ENCODE peak calls at places on chromosomes 13 and 19, in seven cellular contexts. R is colonic mucosa; F is effector memory CD4-positive, alpha-beta T cell; M is neuronal stem cell; Y is upper lobe of right lung; Q is IMR-90; L is psoas muscle. Z is an unnamed sample.

GRCh38 chr19:51098366-51099069 is 9.7 kb downstream of the CTU1 start:
- DNase-seq in L (no peak), M (no peak), F (peak), Y (peak), R (no peak), Q (no peak), Z (no peak)

GRCh38 chr19:14629557-14629956 is 45.1 kb downstream of the ADGRE3 start:
- DNase-seq in Q (no peak), M (no peak), Y (no peak), L (no peak), F (no peak), R (no peak), Z (no peak)

GRCh38 chr19:53801257-53801656 is 22.9 kb downstream of the NLRP12 start:
- DNase-seq in M (no peak), F (no peak), Y (no peak), R (no peak), L (no peak), Q (no peak), Z (no peak)

GRCh38 chr13:77952276-77952675 is 33.6 kb upstream of the EDNRB start:
- DNase-seq in F (no peak), Q (no peak), L (no peak), M (no peak), R (no peak), Y (no peak), Z (no peak)

GRCh38 chr19:41223431-41224234 is 4.6 kb downstream of the AXL start:
- DNase-seq in Y (no peak), L (peak), F (no peak), M (peak), Q (peak), R (no peak), Z (no peak)

GRCh38 chr13:39779337-39780270 is 124.1 kb downstream of the COG6 start:
- DNase-seq in F (peak), Q (peak), Y (no peak), M (no peak), L (no peak), R (no peak), Z (no peak)

GRCh38 chr13:80469841-80470378 is 129.0 kb upstream of the SPRY2 start:
- DNase-seq in F (no peak), R (peak), L (peak), Q (peak), Y (no peak), M (no peak), Z (no peak)

GRCh38 chr19:18158471-18158870 is 5.5 kb downstream of the PIK3R2 start:
- DNase-seq in M (no peak), R (no peak), Q (no peak), F (no peak), L (no peak), Y (no peak), Z (no peak)

GRCh38 chr19:19109601-19110000 is 28.7 kb downstream of the TMEM161A start:
- DNase-seq in R (no peak), F (no peak), M (no peak), L (no peak), Q (peak), Y (no peak), Z (no peak)

GRCh38 chr19:17332677-17333581 is 1.7 kb downstream of the ANO8 start:
- DNase-seq in Q (peak), L (no peak), Y (no peak), F (no peak), M (no peak), R (no peak), Z (no peak)

GRCh38 chr19:6754136-6754535 is 13.1 kb downstream of the SH2D3A start:
- DNase-seq in Y (peak), L (no peak), F (no peak), M (no peak), Q (no peak), R (no peak), Z (no peak)

GRCh38 chr13:99467764-99468163 is 33.5 kb upstream of the TM9SF2 start:
- DNase-seq in R (no peak), Y (no peak), L (no peak), F (no peak), Q (peak), M (no peak), Z (no peak)

GRCh38 chr13:101474419-101474957 is 22.0 kb downstream of the ITGBL1 start:
- DNase-seq in L (no peak), M (peak), Q (peak), F (no peak), R (no peak), Y (no peak), Z (no peak)

GRCh38 chr19:16062789-16063188 is 13.5 kb upstream of the TPM4 start:
- DNase-seq in M (no peak), Q (no peak), R (peak), Y (peak), F (peak), L (no peak), Z (no peak)

GRCh38 chr19:31391518-31391917 is 42.3 kb upstream of the TSHZ3 start:
- DNase-seq in F (no peak), R (no peak), L (no peak), Y (no peak), M (no peak), Q (no peak), Z (no peak)

GRCh38 chr13:41655997-41656396 is 198.6 kb downstream of the RGCC start:
- DNase-seq in M (no peak), R (no peak), Q (no peak), Y (no peak), L (no peak), F (no peak), Z (no peak)

GRCh38 chr13:112346173-112346898 is 29.8 kb upstream of the SPACA7 start:
- DNase-seq in Q (no peak), F (no peak), M (no peak), L (no peak), R (no peak), Y (no peak), Z (no peak)

GRCh38 chr19:12723643-12724426 is at the start of gene TNPO2:
- DNase-seq in R (peak), F (peak), Y (peak), L (peak), Q (peak), M (peak), Z (no peak)

GRCh38 chr13:73273737-73274136 is 214.9 kb downstream of the KLF5 start:
- DNase-seq in Q (peak), F (no peak), R (no peak), Y (no peak), M (no peak), L (no peak), Z (no peak)

GRCh38 chr13:80901111-80902014 is 560.4 kb upstream of the SPRY2 start:
- DNase-seq in M (no peak), R (no peak), Y (no peak), Q (no peak), F (no peak), L (no peak), Z (no peak)

GRCh38 chr13:54361460-54361859 is 1332.8 kb downstream of the OLFM4 start:
- DNase-seq in Y (no peak), R (no peak), F (no peak), M (no peak), Q (no peak), L (no peak), Z (no peak)

GRCh38 chr13:21043898-21044297 is 17.5 kb downstream of the LATS2 start:
- DNase-seq in L (no peak), F (no peak), R (no peak), Y (no peak), Q (peak), M (no peak), Z (no peak)

GRCh38 chr13:106819413-106820180 is 251.7 kb upstream of the ARGLU1 start:
- DNase-seq in F (no peak), R (no peak), Q (no peak), L (no peak), Y (no peak), M (no peak), Z (no peak)

GRCh38 chr13:20814224-20814910 is 40.6 kb upstream of the EEF1AKMT1 start:
- DNase-seq in R (peak), M (no peak), F (no peak), Y (peak), L (peak), Q (peak), Z (no peak)

GRCh38 chr13:62337109-62337880 is 921.6 kb upstream of the PCDH20 start:
- DNase-seq in M (peak), L (no peak), Y (no peak), R (no peak), F (no peak), Q (no peak), Z (no peak)

GRCh38 chr13:102584423-102584822 is 12.4 kb upstream of the TPP2 start:
- DNase-seq in R (no peak), M (no peak), Y (no peak), F (no peak), L (no peak), Q (no peak), Z (no peak)

GRCh38 chr19:47253467-47253881 is 2.9 kb upstream of the CCDC9 start:
- DNase-seq in L (no peak), R (no peak), F (no peak), Y (no peak), M (no peak), Q (peak), Z (no peak)

GRCh38 chr13:61010358-61010757 is 405.3 kb downstream of the PCDH20 start:
- DNase-seq in Y (no peak), Q (no peak), F (no peak), M (no peak), R (no peak), L (no peak), Z (no peak)

GRCh38 chr19:36605101-36605838 is at the start of gene ZNF382:
- DNase-seq in Y (peak), Q (peak), M (peak), R (peak), L (peak), F (peak), Z (no peak)

GRCh38 chr19:23777216-23777615 is 18.5 kb upstream of the ZNF681 start:
- DNase-seq in Q (no peak), F (no peak), M (no peak), Y (no peak), L (no peak), R (no peak), Z (no peak)

GRCh38 chr13:94346261-94347019 is 133.0 kb downstream of the DCT start:
- DNase-seq in F (no peak), L (no peak), M (no peak), Q (no peak), R (no peak), Y (no peak), Z (no peak)

GRCh38 chr19:14342809-14343208 is 38.4 kb upstream of the ADGRE5 start:
- DNase-seq in F (no peak), L (no peak), R (no peak), M (no peak), Y (no peak), Q (no peak), Z (no peak)

DNA sequence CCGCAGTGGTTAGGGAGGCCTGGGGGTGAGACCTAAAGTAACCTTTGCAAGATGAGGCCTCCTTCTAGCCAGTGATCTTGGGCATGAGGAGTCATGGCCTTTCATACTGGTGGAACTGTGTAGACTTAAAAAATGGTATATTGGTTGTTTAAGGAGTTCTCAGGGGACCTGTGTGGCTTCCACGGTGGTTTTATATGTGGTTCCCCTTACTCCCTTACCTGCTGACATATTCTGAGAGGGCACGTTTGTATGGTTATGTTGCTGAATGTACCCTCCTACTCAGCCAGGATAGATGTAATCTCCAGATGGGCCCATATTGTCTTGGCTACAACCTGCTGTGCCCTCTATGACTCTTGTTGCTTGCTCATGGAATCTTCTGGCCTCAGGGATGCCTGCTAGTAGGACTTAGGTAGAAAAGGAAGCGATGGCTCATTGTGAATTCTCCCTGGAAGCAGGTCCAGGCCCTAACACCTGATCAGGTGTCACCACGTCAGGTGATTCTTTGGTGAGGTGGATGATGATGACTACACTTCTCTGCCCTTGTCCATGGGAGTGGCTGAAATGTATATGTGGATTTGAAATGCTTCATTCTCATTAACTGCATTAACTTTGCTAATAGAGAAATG is 1.8 kb downstream of the ZNF460 start:
- DNase-seq in Y (no peak), M (no peak), L (no peak), Q (no peak), R (no peak), F (no peak), Z (no peak)
- H3K4me3 ChIP-seq in Y (peak), M (no peak), L (peak), Q (no peak), R (no peak), F (no peak), Z (peak)

GRCh38 chr19:42468273-42468796 is 25.6 kb upstream of the CXCL17 start:
- DNase-seq in Q (peak), M (no peak), R (peak), F (no peak), L (no peak), Y (no peak), Z (no peak)
- H3K27ac ChIP-seq in Q (no peak), M (no peak), R (peak), F (no peak), L (no peak), Y (no peak), Z (no peak)

GRCh38 chr13:97433727-97434416 is at the start of gene RAP2A:
- DNase-seq in Q (peak), F (peak), L (peak), Y (peak), R (peak), M (peak), Z (peak)

GRCh38 chr13:97435297-97435682 is 1.3 kb downstream of the RAP2A start:
- DNase-seq in F (no peak), L (no peak), R (no peak), M (no peak), Y (no peak), Q (no peak), Z (no peak)

GRCh38 chr13:97434417-97435296 is 688 bp downstream of the RAP2A start:
- DNase-seq in Q (peak), Y (peak), M (peak), F (peak), R (peak), L (peak), Z (peak)

GRCh38 chr13:97436845-97437244 is 2.9 kb downstream of the RAP2A start:
- DNase-seq in F (no peak), Q (no peak), R (no peak), L (no peak), M (no peak), Y (no peak), Z (no peak)

GRCh38 chr13:97435794-97436193 is 1.8 kb downstream of the RAP2A start:
- DNase-seq in L (no peak), F (no peak), Y (no peak), Q (no peak), M (no peak), R (no peak), Z (no peak)
- H3K4me3 ChIP-seq in L (peak), F (no peak), Y (peak), Q (peak), M (peak), R (peak), Z (peak)

DNA sequence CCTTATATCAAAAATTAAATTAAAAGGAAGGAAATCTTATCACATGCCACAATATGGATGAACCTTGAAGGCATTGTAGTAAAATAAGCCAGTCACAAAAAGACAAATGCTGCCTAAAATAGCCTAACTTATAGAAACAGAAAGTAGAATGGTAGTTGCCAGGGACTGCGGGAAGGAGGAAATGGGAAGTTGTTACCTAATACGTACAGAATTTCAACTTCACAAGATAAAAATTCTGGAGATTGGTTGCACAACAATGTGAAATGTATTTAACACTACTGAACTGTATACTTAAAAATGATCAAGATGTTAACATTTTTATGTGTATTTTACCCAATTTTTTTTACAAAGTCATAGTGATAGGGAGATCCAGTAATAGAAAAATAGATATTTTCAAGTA is 10.2 kb upstream of the N4BP2L2 start:
- DNase-seq in F (no peak), Q (peak), Y (no peak), R (no peak), L (no peak), M (no peak), Z (no peak)
- H3K27ac ChIP-seq in F (no peak), Q (no peak), Y (peak), R (no peak), L (no peak), M (no peak), Z (no peak)

Z was measured in esophagus squamous epithelium.